ENCODE peak calls at places on chromosomes 13 and 19, in eight cellular contexts. K is activated CD8-positive, alpha-beta memory T cell treated with anti-CD3 and anti-CD28 coated beads, Interleukin-2, amount 10 ng/mL, durations not matched to agents 7 days and 5 days; G is GM23248; E is stimulated activated CD4-positive, alpha-beta T cell treated with anti-CD3 and anti-CD28 coated beads, Interleukin-2, amount 100 ng/mL, for 4 hours; W is iPS-NIHi11; B is RCC 7860; F is RWPE1; J is neural crest cell. C is an unnamed sample.

GRCh38 chr13:49295231-49295630 is 47.5 kb downstream of the CDADC1 start:
- DNase-seq in K (no peak), G (no peak), E (no peak), W (no peak), B (no peak), F (no peak), J (no peak), C (no peak)

GRCh38 chr19:30556230-30556711 is 184.1 kb downstream of the ZNF536 start:
- DNase-seq in K (no peak), G (no peak), E (no peak), W (peak), B (no peak), F (no peak), J (no peak), C (no peak)

GRCh38 chr13:62483774-62484173 is 1068.1 kb upstream of the PCDH20 start:
- DNase-seq in K (no peak), G (no peak), E (no peak), W (no peak), B (no peak), F (no peak), J (no peak), C (no peak)

GRCh38 chr13:78978381-78978998 is 319.5 kb upstream of the OBI1 start:
- DNase-seq in K (peak), G (peak), E (peak), W (peak), B (peak), F (peak), J (peak), C (peak)

GRCh38 chr13:88707652-88708051 is 1036.5 kb downstream of the SLITRK5 start:
- DNase-seq in K (no peak), G (no peak), E (no peak), W (no peak), B (no peak), F (no peak), J (no peak), C (no peak)

GRCh38 chr19:15701757-15702589 is 25.9 kb upstream of the OR10H2 start:
- DNase-seq in K (peak), G (no peak), E (no peak), W (no peak), B (no peak), F (no peak), J (no peak), C (no peak)

GRCh38 chr13:113468461-113469147 is 15.3 kb upstream of the ADPRHL1 start:
- DNase-seq in K (no peak), G (no peak), E (no peak), W (peak), B (no peak), F (no peak), J (peak), C (no peak)

GRCh38 chr19:11457115-11457514 is 21.7 kb downstream of the PRKCSH start:
- DNase-seq in K (no peak), G (no peak), E (no peak), W (peak), B (no peak), F (no peak), J (no peak), C (no peak)

GRCh38 chr19:36113895-36114762 is 546 bp downstream of the POLR2I start:
- DNase-seq in K (peak), G (peak), E (no peak), W (no peak), B (no peak), F (no peak), J (no peak), C (no peak)